ENCODE peak calls at places on chromosomes 7 and 10, in five cellular contexts. T is cardiac muscle cell; Z is A549; I is CD8-positive, alpha-beta memory T cell; K is right cardiac atrium. U is an unnamed sample.

GRCh38 chr7:20307901-20308300 is 22.8 kb upstream of the ITGB8 start:
- DNase-seq in T (no peak), I (no peak), K (no peak), Z (no peak), U (no peak)

GRCh38 chr10:75788394-75789205 is 357.2 kb downstream of the LRMDA start:
- DNase-seq in K (no peak), T (no peak), Z (no peak), I (no peak), U (no peak)

GRCh38 chr7:151024435-151025056 is at the start of gene ATG9B:
- DNase-seq in I (no peak), Z (no peak), K (no peak), T (no peak), U (no peak)

GRCh38 chr10:70779685-70780369 is 5.3 kb downstream of the TBATA start:
- DNase-seq in T (no peak), Z (no peak), K (no peak), I (no peak), U (no peak)

GRCh38 chr7:46630031-46630430 is 709.0 kb upstream of the IGFBP3 start:
- DNase-seq in Z (no peak), I (no peak), T (no peak), K (no peak), U (no peak)

GRCh38 chr10:124524991-124525653 is 63.5 kb downstream of the LHPP start:
- DNase-seq in Z (no peak), I (no peak), T (peak; percentile 29), K (peak; percentile 73), U (peak; percentile 87)

GRCh38 chr10:130924138-130924819 is 387.2 kb downstream of the TCERG1L start:
- DNase-seq in Z (no peak), I (no peak), T (peak; percentile 81), K (no peak), U (peak; percentile 45)

GRCh38 chr10:3119796-3120459 is 52.6 kb downstream of the PFKP start:
- DNase-seq in T (peak; percentile 39), Z (peak; percentile 56), K (peak; percentile 55), I (no peak), U (no peak)

GRCh38 chr10:116566932-116567331 is 21.2 kb downstream of the PNLIP start:
- DNase-seq in T (no peak), Z (no peak), K (no peak), I (no peak), U (no peak)

GRCh38 chr10:112382539-112383235 is 8.8 kb downstream of the ACSL5 start:
- DNase-seq in Z (no peak), I (no peak), T (no peak), K (no peak), U (no peak)

GRCh38 chr10:97061423-97061822 is 124.3 kb downstream of the SLIT1 start:
- DNase-seq in T (no peak), I (no peak), K (no peak), Z (no peak), U (no peak)

GRCh38 chr7:149616898-149617297 is 119.3 kb upstream of the ZNF746 start:
- DNase-seq in Z (no peak), T (no peak), K (no peak), I (no peak), U (no peak)

GRCh38 chr7:5661941-5662340 is 119.5 kb downstream of the RNF216 start:
- DNase-seq in K (no peak), I (no peak), T (no peak), Z (no peak), U (no peak)

GRCh38 chr10:125079091-125079600 is 81.2 kb downstream of the CTBP2 start:
- DNase-seq in T (no peak), Z (no peak), I (no peak), K (peak; percentile 38), U (no peak)

GRCh38 chr10:111093741-111094380 is 17.0 kb downstream of the ADRA2A start:
- DNase-seq in Z (no peak), T (no peak), K (no peak), I (no peak), U (no peak)

GRCh38 chr7:108497082-108497725 is 28.7 kb downstream of the PNPLA8 start:
- DNase-seq in K (no peak), I (peak; percentile 15), Z (peak; percentile 58), T (peak; percentile 54), U (no peak)

GRCh38 chr7:108283252-108283651 is 153.1 kb upstream of the LAMB4 start:
- DNase-seq in Z (peak; percentile 45), K (no peak), I (no peak), T (no peak), U (no peak)

GRCh38 chr10:15140640-15141039 is 27.9 kb downstream of the NMT2 start:
- DNase-seq in I (no peak), T (no peak), Z (no peak), K (no peak), U (no peak)

GRCh38 chr10:4647138-4647785 is 178.7 kb upstream of the AKR1E2 start:
- DNase-seq in T (no peak), Z (no peak), I (no peak), K (no peak), U (no peak)

GRCh38 chr7:148979827-148980226 is 48.5 kb downstream of the PDIA4 start:
- DNase-seq in Z (no peak), T (no peak), I (no peak), K (no peak), U (no peak)

GRCh38 chr10:114541081-114541833 is 116.8 kb downstream of the ABLIM1 start:
- DNase-seq in I (peak; percentile 54), K (peak; percentile 82), Z (no peak), T (no peak), U (peak; percentile 80)

GRCh38 chr7:137634356-137634755 is 212.4 kb downstream of the DGKI start:
- DNase-seq in Z (no peak), T (no peak), I (no peak), K (no peak), U (no peak)

GRCh38 chr7:27269455-27269854 is 26.9 kb downstream of the EVX1 start:
- DNase-seq in I (no peak), Z (peak; percentile 10), T (no peak), K (no peak), U (no peak)

GRCh38 chr7:53466396-53466795 is 431.0 kb downstream of the POM121L12 start:
- DNase-seq in T (no peak), Z (no peak), I (no peak), K (no peak), U (no peak)

GRCh38 chr7:77290425-77290824 is 90.8 kb upstream of the FGL2 start:
- DNase-seq in T (no peak), I (no peak), K (no peak), Z (no peak), U (no peak)

GRCh38 chr7:151339651-151340377 is 1.8 kb upstream of the NUB1 start:
- DNase-seq in K (no peak), I (no peak), T (no peak), Z (no peak), U (no peak)

GRCh38 chr10:123148414-123149161 is 652 bp downstream of the HMX2 start:
- DNase-seq in T (no peak), K (no peak), Z (no peak), I (no peak), U (no peak)

GRCh38 chr7:4189151-4189570 is 492.9 kb upstream of the FOXK1 start:
- DNase-seq in Z (no peak), I (no peak), K (peak; percentile 90), T (no peak), U (peak; percentile 51)

GRCh38 chr7:29248713-29249382 is 54.3 kb downstream of the CHN2 start:
- DNase-seq in I (no peak), K (no peak), Z (no peak), T (no peak), U (no peak)

GRCh38 chr7:23709081-23709746 is 805 bp upstream of the STK31 start:
- DNase-seq in Z (no peak), K (no peak), I (no peak), T (no peak), U (no peak)

GRCh38 chr10:46553238-46554049 is 3.0 kb downstream of the GPRIN2 start:
- DNase-seq in Z (no peak), K (peak; percentile 60), T (no peak), I (no peak), U (peak; percentile 7)

GRCh38 chr7:28096713-28097112 is 83.9 kb downstream of the JAZF1 start:
- DNase-seq in K (no peak), T (peak; percentile 70), Z (peak; percentile 63), I (peak; percentile 13), U (peak; percentile 77)

GRCh38 chr10:132388901-132389630 is 7.9 kb upstream of the PWWP2B start:
- DNase-seq in I (no peak), K (peak; percentile 81), T (no peak), Z (no peak), U (peak; percentile 89)

GRCh38 chr7:24756989-24757798 is at the start of gene GSDME:
- DNase-seq in T (peak; percentile 75), K (peak; percentile 88), I (no peak), Z (peak; percentile 68), U (peak; percentile 32)

GRCh38 chr10:14659626-14660196 is 115.0 kb downstream of the FAM107B start:
- DNase-seq in T (no peak), I (peak; percentile 8), Z (no peak), K (no peak), U (peak; percentile 37)

GRCh38 chr10:34124522-34125035 is 690.5 kb downstream of the PARD3 start:
- DNase-seq in T (no peak), I (no peak), Z (peak; percentile 76), K (no peak), U (no peak)

GRCh38 chr10:34121125-34121973 is 693.7 kb downstream of the PARD3 start:
- DNase-seq in K (no peak), I (no peak), Z (no peak), T (no peak), U (no peak)

GRCh38 chr10:34125702-34126101 is 689.4 kb downstream of the PARD3 start:
- DNase-seq in Z (no peak), T (no peak), K (no peak), I (no peak), U (no peak)

GRCh38 chr10:34119456-34119855 is 695.6 kb downstream of the PARD3 start:
- DNase-seq in I (no peak), K (peak; percentile 53), T (no peak), Z (no peak), U (no peak)

GRCh38 chr10:34121974-34122282 is 693.2 kb downstream of the PARD3 start:
- DNase-seq in K (no peak), Z (no peak), I (no peak), T (no peak), U (no peak)
- H3K27ac ChIP-seq in K (no peak overlapping the region), Z (peak overlapping the region; percentile 1), I (no peak overlapping the region), T (peak overlapping the region; percentile 20), U (no peak overlapping the region)

GRCh38 chr7:116522247-116522646 is 2.6 kb upstream of the CAV1 start:
- DNase-seq in Z (peak; percentile 80), T (no peak), I (no peak), K (no peak), U (no peak)
- H3K4me3 ChIP-seq in Z (no peak overlapping the region), T (no peak overlapping the region), I (no peak overlapping the region), K (no peak overlapping the region), U (no peak overlapping the region)

GRCh38 chr10:95906675-95907453 is 911 bp upstream of the CC2D2B start:
- DNase-seq in T (peak; percentile 74), I (no peak), Z (peak; percentile 70), K (peak; percentile 54), U (peak; percentile 61)
- H3K27ac ChIP-seq in T (peak overlapping the region; percentile 82), I (peak overlapping the region; percentile 67), Z (peak overlapping the region; percentile 89), K (peak overlapping the region; percentile 31), U (peak overlapping the region; percentile 85)

DNA sequence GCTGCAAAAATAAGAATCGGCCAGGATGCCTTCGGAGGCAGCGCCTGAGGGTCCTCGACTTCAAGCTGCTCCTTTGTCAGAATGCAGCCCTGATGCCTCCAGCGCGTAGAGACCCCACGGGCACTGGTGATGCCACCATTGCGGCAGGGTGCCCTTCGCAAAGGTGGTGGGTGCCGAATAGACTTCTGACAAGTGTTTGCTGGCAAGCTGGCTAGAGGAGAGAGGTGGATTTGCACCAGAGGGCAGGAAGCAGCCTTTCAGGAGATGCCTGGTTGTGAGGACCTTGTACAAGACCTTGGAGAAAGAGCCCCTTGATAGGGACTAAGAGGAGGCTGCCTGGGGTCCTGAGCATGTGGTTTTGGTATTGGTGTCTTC is 103.2 kb upstream of the PPIF start:
- DNase-seq in I (no peak), K (no peak), Z (no peak), T (no peak), U (no peak)
- H3K4me3 ChIP-seq in I (peak overlapping the region; percentile 43), K (no peak overlapping the region), Z (no peak overlapping the region), T (no peak overlapping the region), U (no peak overlapping the region)

U was measured in adrenal gland.